ENCODE peak calls at places on chromosomes 6 and 20, in five cellular contexts. D is hepatocyte, A is SK-N-SH, W is A549, L is MM.1S. C is an unnamed sample.

GRCh38 chr6:56528412-56528841 is 114.3 kb downstream of the DST start:
- DNase-seq in D (no peak), A (no peak), W (no peak), L (no peak), C (no peak)

GRCh38 chr6:110053395-110054240 is 75.5 kb downstream of the GPR6 start:
- DNase-seq in D (peak; percentile 76), A (peak; percentile 59), W (peak; percentile 51), L (peak; percentile 8), C (peak; percentile 78)

GRCh38 chr6:111938710-111939109 is 65.5 kb upstream of the FYN start:
- DNase-seq in D (no peak), A (no peak), W (no peak), L (no peak), C (no peak)

GRCh38 chr20:24027229-24027628 is 38.6 kb upstream of the GGTLC1 start:
- DNase-seq in D (no peak), A (no peak), W (no peak), L (peak; percentile 91), C (no peak)

GRCh38 chr6:164897523-164898094 is 411.8 kb downstream of the C6orf118 start:
- DNase-seq in D (no peak), A (no peak), W (no peak), L (no peak), C (peak; percentile 50)

GRCh38 chr6:79947191-79948173 is at the start of gene ELOVL4:
- DNase-seq in D (peak; percentile 82), A (peak; percentile 95), W (peak; percentile 57), L (peak; percentile 91), C (peak; percentile 92)

GRCh38 chr20:41508335-41508734 is 109.8 kb downstream of the CHD6 start:
- DNase-seq in D (no peak), A (no peak), W (no peak), L (no peak), C (no peak)

GRCh38 chr6:23016701-23017100 is 447.3 kb downstream of the HDGFL1 start:
- DNase-seq in D (no peak), A (no peak), W (no peak), L (no peak), C (no peak)

GRCh38 chr6:149840345-149841075 is 23.6 kb downstream of the LRP11 start:
- DNase-seq in D (peak; percentile 80), A (peak; percentile 76), W (peak; percentile 76), L (peak; percentile 23), C (peak; percentile 86)

GRCh38 chr6:119449253-119450156 is 99.9 kb upstream of the MAN1A1 start:
- DNase-seq in D (no peak), A (no peak), W (no peak), L (no peak), C (no peak)

GRCh38 chr6:111767752-111768430 is 105.4 kb downstream of the FYN start:
- DNase-seq in D (no peak), A (no peak), W (no peak), L (no peak), C (no peak)

GRCh38 chr6:25070547-25071366 is 135.0 kb upstream of the RIPOR2 start:
- DNase-seq in D (peak; percentile 91), A (peak; percentile 68), W (peak; percentile 68), L (peak; percentile 79), C (peak; percentile 94)

GRCh38 chr6:122530440-122531046 is 58.9 kb upstream of the SERINC1 start:
- DNase-seq in D (peak; percentile 81), A (peak; percentile 44), W (peak; percentile 49), L (peak; percentile 72), C (peak; percentile 92)

GRCh38 chr6:45676376-45676775 is 298.6 kb upstream of the SUPT3H start:
- DNase-seq in D (no peak), A (no peak), W (no peak), L (no peak), C (no peak)

GRCh38 chr6:35496036-35496850 is 636 bp downstream of the TEAD3 start:
- DNase-seq in D (peak; percentile 85), A (peak; percentile 77), W (no peak), L (peak; percentile 10), C (peak; percentile 67)

GRCh38 chr6:129331450-129332138 is 378.4 kb downstream of the ARHGAP18 start:
- DNase-seq in D (no peak), A (no peak), W (no peak), L (no peak), C (no peak)

GRCh38 chr20:37904845-37905244 is 1.9 kb downstream of the VSTM2L start:
- DNase-seq in D (no peak), A (no peak), W (no peak), L (no peak), C (no peak)

GRCh38 chr20:5642155-5642981 is 107.8 kb upstream of the SHLD1 start:
- DNase-seq in D (no peak), A (no peak), W (no peak), L (no peak), C (no peak)

GRCh38 chr6:55726144-55726543 is 147.2 kb upstream of the HMGCLL1 start:
- DNase-seq in D (peak; percentile 9), A (no peak), W (no peak), L (no peak), C (no peak)

GRCh38 chr6:15754035-15754705 is 91.3 kb upstream of the DTNBP1 start:
- DNase-seq in D (no peak), A (peak; percentile 25), W (no peak), L (no peak), C (peak; percentile 59)

GRCh38 chr6:169918954-169919549 is 167.6 kb downstream of the ERMARD start:
- DNase-seq in D (no peak), A (no peak), W (no peak), L (no peak), C (no peak)

GRCh38 chr6:22457986-22458385 is 111.4 kb upstream of the HDGFL1 start:
- DNase-seq in D (no peak), A (no peak), W (no peak), L (no peak), C (no peak)

DNA sequence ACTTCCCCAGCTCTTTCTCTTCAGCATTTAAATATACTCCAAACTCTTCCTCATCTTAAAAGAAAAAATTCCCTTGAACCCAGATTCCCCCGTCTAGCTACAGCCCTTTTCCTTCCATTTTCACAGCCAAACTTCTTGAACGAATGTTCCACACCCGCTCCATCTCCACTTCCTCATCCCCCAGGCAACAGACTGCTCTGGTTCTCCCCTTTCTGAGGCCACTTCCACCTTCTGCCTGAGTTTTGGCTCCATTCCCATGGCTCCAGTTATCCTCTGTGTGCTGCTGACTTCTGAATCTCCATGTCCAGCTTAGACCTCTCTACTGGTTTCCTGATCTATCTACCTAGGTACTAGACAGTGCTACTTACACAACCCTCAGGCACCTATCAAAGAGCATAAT is 106.4 kb downstream of the RALGAPA2 start:
- DNase-seq in D (no peak), A (no peak), W (no peak), L (no peak), C (no peak)
- H3K4me2 ChIP-seq in D (no peak overlapping the region), A (no peak overlapping the region), W (no peak overlapping the region), L (no peak overlapping the region), C (no peak overlapping the region)

GRCh38 chr6:144647406-144647964 is 362.4 kb downstream of the UTRN start:
- DNase-seq in D (peak; percentile 32), A (no peak), W (no peak), L (no peak), C (peak; percentile 37)
- H3K4me2 ChIP-seq in D (no peak overlapping the region), A (no peak overlapping the region), W (peak overlapping the region; percentile 75), L (no peak overlapping the region), C (peak overlapping the region; percentile 9)

GRCh38 chr6:9978480-9978879 is 436.4 kb downstream of the TFAP2A start:
- DNase-seq in D (no peak), A (no peak), W (no peak), L (no peak), C (no peak)
- H3K4me2 ChIP-seq in D (no peak overlapping the region), A (no peak overlapping the region), W (no peak overlapping the region), L (no peak overlapping the region), C (no peak overlapping the region)

GRCh38 chr20:32522775-32523612 is 62.1 kb downstream of the NOL4L start:
- DNase-seq in D (no peak), A (peak; percentile 31), W (no peak), L (no peak), C (no peak)
- H3K4me2 ChIP-seq in D (no peak overlapping the region), A (no peak overlapping the region), W (no peak overlapping the region), L (no peak overlapping the region), C (no peak overlapping the region)

GRCh38 chr6:44151348-44152108 is 7.1 kb upstream of the CAPN11 start:
- DNase-seq in D (peak; percentile 87), A (peak; percentile 93), W (peak; percentile 71), L (peak; percentile 64), C (peak; percentile 87)
- H3K4me2 ChIP-seq in D (no peak overlapping the region), A (no peak overlapping the region), W (peak overlapping the region; percentile 57), L (peak overlapping the region; percentile 25), C (no peak overlapping the region)

DNA sequence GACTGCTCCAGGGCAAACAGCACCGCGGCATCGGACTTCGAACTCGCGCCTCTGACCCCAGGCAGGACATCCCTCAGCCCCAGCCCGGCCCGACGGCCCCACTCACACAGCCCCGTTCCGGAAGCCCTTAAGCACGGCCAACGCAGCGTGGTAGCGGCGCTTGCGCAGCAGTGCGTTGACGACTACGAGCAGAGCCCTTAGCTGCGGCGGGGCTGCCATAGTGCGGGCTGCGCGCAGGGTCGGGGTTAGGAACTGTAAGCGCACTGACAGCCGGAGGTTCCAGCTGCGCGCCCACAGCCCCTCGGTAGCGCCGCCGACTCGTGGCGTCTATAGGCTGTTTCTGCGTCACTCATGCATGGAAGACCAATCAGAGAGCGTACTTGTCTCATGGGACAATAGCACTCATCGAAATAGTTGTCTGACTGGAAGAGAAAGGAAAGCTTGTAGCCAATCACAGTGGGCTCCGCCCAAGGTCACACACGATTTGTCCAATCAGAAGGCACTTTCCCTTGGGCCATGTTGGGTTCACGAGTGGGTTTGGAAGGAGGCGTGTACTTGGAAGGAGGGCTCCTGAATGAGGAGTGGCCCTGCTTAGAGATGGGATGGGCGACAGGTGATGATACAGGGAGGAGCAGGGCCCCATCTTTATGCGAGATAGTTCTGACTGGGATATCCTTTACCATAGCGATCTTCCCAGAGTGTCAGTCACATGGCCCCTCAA is at the start of gene PXMP4:
- DNase-seq in D (peak; percentile 89), A (peak; percentile 96), W (peak; percentile 99), L (peak; percentile 98), C (peak; percentile 92)
- H3K4me2 ChIP-seq in D (peak within 1 kb of the TSS; percentile 76), A (peak within 1 kb of the TSS; percentile 79), W (peak within 1 kb of the TSS; percentile 88), L (peak within 1 kb of the TSS; percentile 95), C (peak within 1 kb of the TSS; percentile 60)

DNA sequence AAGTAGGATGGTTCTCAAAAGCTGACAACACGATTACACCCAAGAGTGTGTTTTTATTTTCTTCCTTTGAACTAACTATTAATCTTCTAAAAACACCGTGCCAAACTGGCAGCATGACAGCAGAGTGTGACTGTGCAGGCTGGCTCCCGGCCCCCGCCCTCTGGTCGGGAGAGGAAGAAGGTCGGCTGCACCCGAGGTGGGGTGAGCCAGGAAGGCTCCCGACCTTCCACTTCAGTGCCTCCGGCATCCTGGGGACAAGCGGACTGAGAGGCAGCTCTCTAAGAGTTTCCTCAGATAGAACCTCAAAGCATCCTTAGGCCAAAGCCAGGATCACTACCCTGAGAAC is 29.1 kb downstream of the SLC22A23 start:
- DNase-seq in D (no peak), A (no peak), W (no peak), L (no peak), C (no peak)
- H3K4me2 ChIP-seq in D (no peak overlapping the region), A (no peak overlapping the region), W (no peak overlapping the region), L (no peak overlapping the region), C (no peak overlapping the region)

GRCh38 chr6:53811746-53812145 is 16.9 kb downstream of the LRRC1 start:
- DNase-seq in D (no peak), A (no peak), W (no peak), L (peak; percentile 10), C (no peak)
- H3K4me2 ChIP-seq in D (peak overlapping the region; percentile 66), A (no peak overlapping the region), W (no peak overlapping the region), L (peak overlapping the region; percentile 95), C (no peak overlapping the region)